ENCODE peak calls at places on chromosome 14, in four cellular contexts. R, O, I and F are unnamed samples. For H3K79me2, the result is how much of the 10 kb centered on the place peaks cover.

GRCh38 chr14:81466854-81467253 is 66.7 kb upstream of the STON2 start:
- DNase-seq in I (no peak), R (no peak), O (no peak), F (no peak)

GRCh38 chr14:67999290-67999689 is 179.7 kb downstream of the RAD51B start:
- DNase-seq in O (no peak), I (no peak), R (no peak), F (no peak)

GRCh38 chr14:41636492-41637392 is 30.1 kb downstream of the LRFN5 start:
- DNase-seq in O (no peak), I (no peak), R (peak), F (no peak)

GRCh38 chr14:68787235-68787727 is 5.6 kb downstream of the ZFP36L1 start:
- DNase-seq in R (no peak), O (no peak), I (peak), F (no peak)

GRCh38 chr14:47277703-47278102 is 397.7 kb downstream of the MDGA2 start:
- DNase-seq in O (no peak), I (no peak), R (no peak), F (no peak)

GRCh38 chr14:77372304-77372841 is 4.5 kb downstream of the TMED8 start:
- DNase-seq in I (no peak), R (peak), O (peak), F (no peak)

GRCh38 chr14:35395283-35395682 is 9.3 kb downstream of the NFKBIA start:
- DNase-seq in I (no peak), R (no peak), O (no peak), F (no peak)

GRCh38 chr14:26190644-26191043 is 407.2 kb downstream of the NOVA1 start:
- DNase-seq in I (no peak), R (no peak), O (no peak), F (no peak)

GRCh38 chr14:72942934-72943333 is 16.7 kb downstream of the DCAF4 start:
- DNase-seq in R (no peak), O (no peak), I (no peak), F (no peak)

GRCh38 chr14:34649344-34649743 is 19.4 kb upstream of the SNX6 start:
- DNase-seq in O (no peak), I (peak), R (no peak), F (no peak)

GRCh38 chr14:59890676-59891075 is 20.1 kb upstream of the RTN1 start:
- DNase-seq in I (no peak), R (no peak), O (no peak), F (no peak)

DNA sequence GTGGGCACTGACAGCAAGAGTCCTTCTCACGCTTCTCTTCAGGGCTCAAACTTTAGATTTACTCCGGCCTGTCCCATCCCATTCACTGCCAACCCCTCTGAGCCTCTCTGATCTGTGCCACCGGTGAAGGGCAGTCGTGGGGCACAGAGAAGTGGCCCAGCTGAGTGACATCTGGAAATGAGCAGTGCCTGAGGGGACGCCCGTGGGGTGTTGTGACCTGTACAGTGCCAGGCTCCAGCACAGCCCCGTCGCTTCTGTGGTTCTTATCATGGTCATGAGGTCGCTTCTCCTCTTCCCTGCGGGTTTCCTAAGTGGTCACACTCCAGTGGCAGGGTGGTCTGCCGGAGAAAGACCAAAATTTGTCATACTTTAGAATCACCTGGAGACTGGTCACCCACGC is 4.1 kb downstream of the BDKRB2 start:
- DNase-seq in O (no peak), I (no peak), R (no peak), F (no peak)
- TF ChIP-seq MXI1 in O (no peak), I (no peak), R (no peak), F (no peak)

DNA sequence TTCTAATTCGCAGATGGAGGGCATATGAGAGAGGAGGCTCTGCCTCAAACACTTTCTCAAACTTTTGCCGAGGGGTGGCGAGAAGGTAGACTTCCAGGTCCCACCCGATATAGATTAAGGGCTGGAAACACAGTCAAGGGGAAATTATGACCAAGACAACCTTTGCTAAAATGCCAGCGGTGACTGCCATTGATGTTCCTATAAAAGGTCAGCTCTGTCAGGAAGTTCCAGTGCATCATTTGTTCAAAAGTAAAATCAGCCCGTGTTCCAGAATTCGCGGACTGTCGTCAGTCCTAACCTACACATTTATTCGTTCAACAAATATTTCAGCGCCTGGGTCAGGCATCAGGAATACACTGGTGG is 818 bp upstream of the PAPOLA start:
- DNase-seq in R (no peak), I (no peak), O (no peak), F (peak)
- TF ChIP-seq GABPA in R (no peak), I (no peak), O (no peak), F (no peak)

DNA sequence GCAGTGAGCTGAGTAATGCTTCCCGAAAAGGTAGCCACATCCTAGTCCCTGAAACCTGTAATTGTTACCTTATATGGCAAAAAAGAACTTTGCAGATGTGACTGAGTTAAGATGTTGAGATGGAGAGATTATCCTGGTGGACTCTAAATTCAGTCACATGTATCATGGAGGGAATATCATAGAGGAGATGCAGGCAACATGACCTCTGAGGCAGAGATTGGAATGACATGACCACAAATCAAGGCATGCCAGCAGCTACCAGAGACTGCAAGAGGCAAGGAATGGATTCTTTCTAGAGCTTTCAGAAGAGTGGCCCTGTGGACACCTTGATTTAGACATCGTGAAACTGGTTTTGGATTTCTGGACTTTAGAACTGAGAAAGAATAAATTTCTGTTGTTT is 18.5 kb downstream of the SLC38A6 start:
- DNase-seq in R (no peak), I (no peak), O (no peak), F (no peak)
- H3K79me2 ChIP-seq in R (under half), I (under half), O (under half), F (under half)

GRCh38 chr14:94158239-94158888 is 15.8 kb upstream of the PPP4R4 start:
- DNase-seq in R (no peak), I (no peak), O (no peak), F (no peak)
- TF ChIP-seq MXI1 in R (no peak), I (no peak), O (no peak), F (no peak)